ENCODE peak calls at places on chromosomes 4 and X, in six cellular contexts. R is AG09309; T is endothelial cell of umbilical vein; O is NCI-H1694; U is activated naive CD4-positive, alpha-beta T cell; F is GM12865. J is an unnamed sample.

GRCh38 chr4:26229974-26230373 is 90.8 kb upstream of the RBPJ start:
- DNase-seq in R (no peak), T (no peak), O (no peak), U (no peak), F (no peak), J (no peak)

GRCh38 chrX:134206221-134206620 is 30.8 kb upstream of the CCDC160 start:
- DNase-seq in R (no peak), T (no peak), O (no peak), U (no peak), F (no peak), J (no peak)

GRCh38 chr4:113303315-113303714 is 253.9 kb downstream of the ANK2 start:
- DNase-seq in R (no peak), T (no peak), O (no peak), U (no peak), F (no peak), J (no peak)

GRCh38 chr4:138007572-138007971 is 234.6 kb downstream of the SLC7A11 start:
- DNase-seq in R (no peak), T (no peak), O (no peak), U (no peak), F (no peak), J (no peak)

GRCh38 chr4:52659722-52660261 is 691 bp upstream of the USP46 start:
- DNase-seq in R (no peak), T (peak), O (no peak), U (no peak), F (peak), J (no peak)

GRCh38 chr4:74522251-74522991 is 77.5 kb downstream of the AREG start:
- DNase-seq in R (no peak), T (no peak), O (no peak), U (no peak), F (no peak), J (no peak)

GRCh38 chr4:179325181-179325580 is 1882.9 kb upstream of the AGA start:
- DNase-seq in R (no peak), T (no peak), O (no peak), U (no peak), F (no peak), J (no peak)

GRCh38 chr4:118849867-118850812 is 14.2 kb upstream of the SEC24D start:
- DNase-seq in R (no peak), T (peak), O (no peak), U (peak), F (peak), J (no peak)

GRCh38 chr4:109067509-109068205 is 234.8 kb downstream of the COL25A1 start:
- DNase-seq in R (no peak), T (no peak), O (no peak), U (no peak), F (no peak), J (no peak)

GRCh38 chr4:681736-682451 is 7.1 kb downstream of the SLC49A3 start:
- DNase-seq in R (no peak), T (no peak), O (no peak), U (no peak), F (peak), J (no peak)

GRCh38 chr4:10584042-10584441 is 100.5 kb downstream of the CLNK start:
- DNase-seq in R (peak), T (peak), O (no peak), U (no peak), F (peak), J (no peak)

GRCh38 chrX:41350150-41350975 is 16.4 kb downstream of the DDX3X start:
- DNase-seq in R (no peak), T (peak), O (no peak), U (no peak), F (no peak), J (no peak)

GRCh38 chr4:73836373-73837269 is at the start of gene CXCL6:
- DNase-seq in R (no peak), T (peak), O (no peak), U (no peak), F (no peak), J (no peak)

GRCh38 chrX:25002658-25003015 is 13.1 kb downstream of the ARX start:
- DNase-seq in R (no peak), T (no peak), O (no peak), U (no peak), F (no peak), J (no peak)

GRCh38 chr4:75821966-75822365 is 80.3 kb downstream of the PPEF2 start:
- DNase-seq in R (no peak), T (no peak), O (no peak), U (no peak), F (no peak), J (no peak)

GRCh38 chr4:106258145-106259045 is 57.6 kb downstream of the TBCK start:
- DNase-seq in R (peak), T (no peak), O (no peak), U (no peak), F (no peak), J (no peak)

GRCh38 chr4:173044340-173044739 is 124.3 kb upstream of the GALNT7 start:
- DNase-seq in R (no peak), T (no peak), O (no peak), U (no peak), F (no peak), J (no peak)

GRCh38 chrX:115428011-115428410 is 133.0 kb upstream of the PLS3 start:
- DNase-seq in R (no peak), T (no peak), O (no peak), U (no peak), F (no peak), J (no peak)

GRCh38 chrX:40109288-40110008 is 11.7 kb upstream of the BCOR start:
- DNase-seq in R (no peak), T (peak), O (peak), U (no peak), F (peak), J (peak)

GRCh38 chr4:185318679-185319078 is 77.0 kb downstream of the LRP2BP start:
- DNase-seq in R (no peak), T (peak), O (no peak), U (no peak), F (peak), J (no peak)

GRCh38 chr4:85762204-85762884 is 287.4 kb downstream of the ARHGAP24 start:
- DNase-seq in R (no peak), T (peak), O (no peak), U (no peak), F (no peak), J (no peak)

GRCh38 chr4:135605096-135605495 is 1403.5 kb upstream of the PABPC4L start:
- DNase-seq in R (no peak), T (no peak), O (no peak), U (no peak), F (no peak), J (no peak)

GRCh38 chr4:104940927-104941326 is 205.7 kb upstream of the TET2 start:
- DNase-seq in R (no peak), T (no peak), O (no peak), U (no peak), F (no peak), J (no peak)

GRCh38 chrX:105375816-105376215 is 155.3 kb upstream of the TEX13A start:
- DNase-seq in R (no peak), T (no peak), O (no peak), U (no peak), F (no peak), J (no peak)

GRCh38 chr4:151434183-151434860 is 25.3 kb downstream of the FHIP1A start:
- DNase-seq in R (peak), T (no peak), O (no peak), U (no peak), F (no peak), J (no peak)